ENCODE peak calls at places on chromosomes 12 and 14, in ten cellular contexts. L, A, P, I, F, J, E, U, Y and R are unnamed samples. For H3K4me1, the result is how much of the 10 kb centered on the place peaks cover.

GRCh38 chr14:104639889-104640548 is 35.4 kb upstream of the TMEM179 start:
- DNase-seq in L (no peak), A (peak), P (peak), I (peak), F (peak), J (peak), E (peak), U (peak), Y (peak), R (no peak)

GRCh38 chr12:54053625-54054441 is at the start of gene HOXC4:
- DNase-seq in L (no peak), A (no peak), P (no peak), I (no peak), F (peak), J (no peak), E (no peak), U (peak), Y (peak), R (no peak)

GRCh38 chr12:685388-685787 is 22.1 kb upstream of the NINJ2 start:
- DNase-seq in L (no peak), A (no peak), P (peak), I (no peak), F (no peak), J (peak), E (peak), U (no peak), Y (peak), R (no peak)

GRCh38 chr12:123445388-123446344 is 9.2 kb upstream of the RILPL2 start:
- DNase-seq in L (no peak), A (no peak), P (no peak), I (no peak), F (peak), J (no peak), E (peak), U (no peak), Y (peak), R (peak)

GRCh38 chr12:65170245-65170881 is 980 bp downstream of the LEMD3 start:
- DNase-seq in L (peak), A (peak), P (peak), I (peak), F (peak), J (peak), E (peak), U (peak), Y (peak), R (peak)

GRCh38 chr12:75710361-75711069 is 199.1 kb upstream of the KRR1 start:
- DNase-seq in L (no peak), A (no peak), P (no peak), I (no peak), F (no peak), J (no peak), E (no peak), U (no peak), Y (no peak), R (no peak)

GRCh38 chr12:119693006-119693405 is 25.1 kb downstream of the PRKAB1 start:
- DNase-seq in L (no peak), A (no peak), P (no peak), I (no peak), F (no peak), J (no peak), E (no peak), U (peak), Y (peak), R (peak)

GRCh38 chr12:120742207-120742536 is 16.5 kb downstream of the ACADS start:
- DNase-seq in L (no peak), A (no peak), P (no peak), I (no peak), F (no peak), J (no peak), E (no peak), U (no peak), Y (no peak), R (no peak)

GRCh38 chr12:102903318-102904007 is 13.6 kb downstream of the PAH start:
- DNase-seq in L (no peak), A (no peak), P (no peak), I (no peak), F (no peak), J (no peak), E (no peak), U (no peak), Y (no peak), R (no peak)

GRCh38 chr14:79476133-79476532 is 735.2 kb downstream of the DIO2 start:
- DNase-seq in L (no peak), A (no peak), P (no peak), I (no peak), F (no peak), J (no peak), E (no peak), U (no peak), Y (no peak), R (no peak)
- H3K4me3 ChIP-seq in L (no peak), A (no peak), P (no peak), I (no peak), F (no peak), J (no peak), E (no peak), U (no peak), Y (no peak), R (no peak)

DNA sequence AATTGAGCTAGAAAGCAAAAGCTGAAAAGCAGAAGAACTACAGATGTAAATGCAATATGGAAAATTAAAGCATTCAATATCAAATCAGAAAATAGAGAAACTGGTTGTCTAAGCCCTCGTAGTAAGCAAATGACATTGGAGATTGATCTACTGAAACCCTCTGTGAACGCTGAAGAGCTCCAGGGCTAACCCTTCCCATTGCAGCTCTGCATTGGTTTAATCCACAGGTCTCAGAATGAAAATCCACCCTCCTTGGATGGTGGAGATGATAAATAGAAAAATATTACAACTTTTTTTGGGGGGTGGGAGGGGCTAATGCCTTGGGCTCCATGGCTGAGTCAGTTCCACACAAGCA is 40.5 kb downstream of the CORO1C start:
- DNase-seq in L (no peak), A (no peak), P (no peak), I (no peak), F (no peak), J (no peak), E (no peak), U (no peak), Y (no peak), R (no peak)
- H3K4me1 ChIP-seq in L (half or more), A (under half), P (half or more), I (half or more), F (half or more), J (under half), E (under half), U (under half), Y (under half), R (under half)

GRCh38 chr14:25048170-25049126 is 1.5 kb downstream of the STXBP6 start:
- DNase-seq in L (peak), A (no peak), P (no peak), I (peak), F (no peak), J (no peak), E (peak), U (no peak), Y (peak), R (peak)
- H3K4me3 ChIP-seq in L (peak), A (no peak), P (no peak), I (peak), F (no peak), J (no peak), E (peak), U (no peak), Y (peak), R (peak)

GRCh38 chr14:91398707-91399106 is 18.9 kb downstream of the CCDC88C start:
- DNase-seq in L (no peak), A (peak), P (peak), I (no peak), F (no peak), J (no peak), E (no peak), U (peak), Y (no peak), R (no peak)

GRCh38 chr14:91401751-91402150 is 15.9 kb downstream of the CCDC88C start:
- DNase-seq in L (no peak), A (no peak), P (no peak), I (no peak), F (no peak), J (no peak), E (no peak), U (no peak), Y (no peak), R (no peak)

GRCh38 chr14:91398192-91398591 is 19.4 kb downstream of the CCDC88C start:
- DNase-seq in L (no peak), A (no peak), P (no peak), I (no peak), F (no peak), J (no peak), E (no peak), U (no peak), Y (no peak), R (no peak)

GRCh38 chr14:91400696-91401095 is 16.9 kb downstream of the CCDC88C start:
- DNase-seq in L (no peak), A (no peak), P (no peak), I (no peak), F (no peak), J (no peak), E (no peak), U (no peak), Y (peak), R (no peak)

GRCh38 chr14:91399868-91400640 is 17.6 kb downstream of the CCDC88C start:
- DNase-seq in L (no peak), A (peak), P (peak), I (no peak), F (no peak), J (peak), E (no peak), U (no peak), Y (no peak), R (no peak)
- H3K4me1 ChIP-seq in L (under half), A (under half), P (under half), I (under half), F (under half), J (half or more), E (under half), U (under half), Y (under half), R (under half)

GRCh38 chr12:105253882-105254513 is 18.0 kb upstream of the APPL2 start:
- DNase-seq in L (no peak), A (no peak), P (no peak), I (no peak), F (peak), J (no peak), E (no peak), U (no peak), Y (peak), R (no peak)
- H3K4me3 ChIP-seq in L (no peak), A (no peak), P (no peak), I (no peak), F (no peak), J (no peak), E (no peak), U (no peak), Y (no peak), R (no peak)

GRCh38 chr14:103104654-103105511 is 10.4 kb downstream of the EXOC3L4 start:
- DNase-seq in L (no peak), A (peak), P (peak), I (no peak), F (peak), J (peak), E (peak), U (peak), Y (peak), R (peak)
- H3K4me1 ChIP-seq in L (under half), A (under half), P (under half), I (under half), F (under half), J (under half), E (half or more), U (under half), Y (under half), R (under half)

GRCh38 chr12:67410667-67411067 is 141.5 kb downstream of the CAND1 start:
- DNase-seq in L (no peak), A (no peak), P (no peak), I (no peak), F (peak), J (no peak), E (no peak), U (no peak), Y (no peak), R (no peak)

GRCh38 chr12:67415473-67415872 is 146.3 kb downstream of the CAND1 start:
- DNase-seq in L (no peak), A (no peak), P (no peak), I (no peak), F (peak), J (no peak), E (no peak), U (peak), Y (peak), R (no peak)

GRCh38 chr12:67411562-67411961 is 142.4 kb downstream of the CAND1 start:
- DNase-seq in L (no peak), A (no peak), P (no peak), I (no peak), F (no peak), J (no peak), E (no peak), U (no peak), Y (no peak), R (no peak)

GRCh38 chr12:67413577-67413976 is 144.4 kb downstream of the CAND1 start:
- DNase-seq in L (no peak), A (no peak), P (no peak), I (no peak), F (no peak), J (no peak), E (no peak), U (peak), Y (no peak), R (no peak)

GRCh38 chr12:67414011-67414715 is 145.0 kb downstream of the CAND1 start:
- DNase-seq in L (no peak), A (no peak), P (no peak), I (no peak), F (no peak), J (no peak), E (no peak), U (peak), Y (no peak), R (no peak)
- H3K4me3 ChIP-seq in L (no peak), A (no peak), P (no peak), I (no peak), F (no peak), J (no peak), E (no peak), U (no peak), Y (no peak), R (no peak)

DNA sequence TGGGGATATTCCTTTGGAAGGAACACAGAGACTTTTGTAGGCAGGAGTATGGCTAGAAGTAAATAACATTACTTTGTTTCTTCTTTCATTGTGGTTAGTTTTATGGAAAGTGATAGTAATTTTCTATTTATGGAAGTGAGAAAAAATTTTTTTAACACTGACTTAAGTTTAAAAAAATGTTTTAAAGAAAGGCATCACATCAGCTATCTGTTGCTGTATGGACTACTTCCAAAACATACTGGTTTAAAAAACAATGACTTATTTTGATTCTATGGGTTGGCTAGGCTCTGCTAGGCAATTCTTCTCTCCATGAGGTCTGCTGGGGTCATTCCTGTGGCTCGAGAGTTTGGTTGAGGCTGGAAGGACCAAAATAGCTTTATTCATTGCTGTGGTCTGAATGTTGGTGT is 31.7 kb upstream of the SLC38A2 start:
- DNase-seq in L (no peak), A (no peak), P (no peak), I (no peak), F (peak), J (no peak), E (no peak), U (no peak), Y (peak), R (no peak)
- H3K4me1 ChIP-seq in L (under half), A (under half), P (under half), I (under half), F (under half), J (under half), E (under half), U (under half), Y (under half), R (under half)

DNA sequence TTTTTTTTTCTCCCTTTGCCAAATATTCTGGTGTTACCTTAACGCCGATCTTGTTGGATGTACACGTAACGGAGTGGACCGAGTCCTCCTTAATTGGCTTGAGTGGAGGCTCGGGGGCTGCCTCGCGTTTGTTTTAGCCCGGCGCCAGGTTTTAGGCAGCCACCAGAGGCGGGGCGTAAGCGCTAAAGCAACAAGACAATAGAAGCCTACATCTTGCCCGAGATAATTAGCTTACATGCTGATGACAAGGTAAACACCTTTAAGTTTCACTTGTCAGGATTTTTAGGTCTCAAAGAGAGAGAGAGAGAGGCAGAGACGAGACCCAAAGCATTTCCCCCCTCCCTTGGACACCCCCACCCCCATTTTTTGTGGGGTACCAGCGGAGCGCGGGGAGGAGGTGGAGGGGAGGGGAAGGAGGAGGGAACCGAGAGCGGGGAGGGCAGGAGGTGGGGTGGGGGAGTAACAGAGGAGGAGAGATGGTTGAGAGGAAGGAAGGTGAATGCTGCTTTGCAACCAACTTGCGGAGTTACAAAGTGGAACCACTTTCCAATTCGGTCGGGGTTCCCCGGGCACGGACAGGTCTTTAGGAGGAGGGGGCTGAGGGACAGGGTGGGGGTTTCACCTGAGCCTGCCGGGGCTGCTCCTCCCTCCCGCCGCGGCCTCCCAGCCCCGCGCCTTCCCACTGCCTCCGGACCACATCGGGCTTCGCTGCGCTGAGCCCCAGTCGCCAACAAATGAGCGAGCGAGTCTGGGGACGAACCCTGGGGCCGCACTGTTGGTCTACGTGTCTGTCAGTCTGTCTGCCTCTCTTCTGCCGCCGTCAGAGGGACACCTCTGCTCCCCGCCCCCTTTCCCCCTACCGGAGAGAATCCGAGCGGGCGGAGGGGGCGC is at the start of gene NKX2-1:
- DNase-seq in L (no peak), A (no peak), P (no peak), I (no peak), F (no peak), J (no peak), E (no peak), U (peak), Y (no peak), R (no peak)
- H3K4me3 ChIP-seq in L (peak), A (peak), P (no peak), I (peak), F (peak), J (no peak), E (peak), U (no peak), Y (no peak), R (peak)